ENCODE peak calls at places on chromosome X, in nine cellular contexts. E is ureter; X is HepG2; K is NCI-H1092; A is activated CD4-positive, alpha-beta T cell treated with anti-CD3 and anti-CD28 coated beads, Interleukin-2, amount 10 ng/mL, durations not matched to agents 7 days and 5 days; D is fibroblast of pulmonary artery; O is AG10803; N is neural progenitor cell; B is HT1080. Z is an unnamed sample.

GRCh38 chrX:10648608-10649007 is 28.2 kb upstream of the MID1 start:
- DNase-seq in K (no peak), X (no peak), N (no peak), O (peak; percentile 74), D (peak; percentile 44), E (no peak), A (no peak), B (peak; percentile 61), Z (no peak)

GRCh38 chrX:127708155-127708554 is 344.0 kb downstream of the ACTRT1 start:
- DNase-seq in E (no peak), O (no peak), A (no peak), D (no peak), K (no peak), B (peak; percentile 75), X (no peak), N (no peak), Z (no peak)

GRCh38 chrX:31580726-31581125 is 508.9 kb upstream of the FTHL17 start:
- DNase-seq in O (peak; percentile 80), E (no peak), D (peak; percentile 43), N (peak; percentile 4), B (peak; percentile 67), K (no peak), A (no peak), X (no peak), Z (no peak)

GRCh38 chrX:74291964-74292891 is 11.8 kb upstream of the ZCCHC13 start:
- DNase-seq in D (peak; percentile 90), K (peak; percentile 87), A (peak; percentile 84), X (peak; percentile 76), N (peak; percentile 92), E (peak; percentile 89), O (peak; percentile 89), B (peak; percentile 82), Z (peak; percentile 94)

GRCh38 chrX:14939644-14940043 is 66.4 kb downstream of the MOSPD2 start:
- DNase-seq in A (no peak), X (no peak), D (no peak), B (no peak), O (no peak), E (no peak), N (no peak), K (no peak), Z (no peak)

GRCh38 chrX:50483283-50483682 is 12.7 kb upstream of the DGKK start:
- DNase-seq in O (no peak), A (no peak), X (no peak), N (no peak), B (no peak), D (no peak), E (no peak), K (no peak), Z (no peak)

GRCh38 chrX:16458208-16458607 is 191.8 kb upstream of the S100G start:
- DNase-seq in N (no peak), B (no peak), D (no peak), E (no peak), A (no peak), O (no peak), K (no peak), X (no peak), Z (no peak)

GRCh38 chrX:129462707-129463106 is 60.6 kb downstream of the SMARCA1 start:
- DNase-seq in N (no peak), O (no peak), A (no peak), X (no peak), K (no peak), B (no peak), E (no peak), D (no peak), Z (no peak)

GRCh38 chrX:73916931-73917657 is 354.1 kb downstream of the CHIC1 start:
- DNase-seq in B (peak; percentile 92), E (no peak), K (no peak), O (peak; percentile 89), A (no peak), N (peak; percentile 62), D (peak; percentile 95), X (no peak), Z (no peak)

GRCh38 chrX:8636442-8636841 is 95.5 kb downstream of the ANOS1 start:
- DNase-seq in K (no peak), X (no peak), A (no peak), D (no peak), B (no peak), E (no peak), N (no peak), O (no peak), Z (no peak)

GRCh38 chrX:115960440-115961084 is 210.0 kb upstream of the AGTR2 start:
- DNase-seq in B (no peak), X (no peak), K (no peak), O (no peak), N (no peak), A (no peak), D (no peak), E (no peak), Z (no peak)

GRCh38 chrX:97314348-97314747 is 430.6 kb downstream of the RPA4 start:
- DNase-seq in K (no peak), B (no peak), X (no peak), A (no peak), N (no peak), E (no peak), D (no peak), O (no peak), Z (no peak)

GRCh38 chrX:16822723-16823122 is 36.5 kb downstream of the TXLNG start:
- DNase-seq in D (peak; percentile 89), X (no peak), N (no peak), K (no peak), A (no peak), E (no peak), B (peak; percentile 92), O (peak; percentile 80), Z (no peak)

GRCh38 chrX:106917830-106918500 is 2.2 kb upstream of the CLDN2 start:
- DNase-seq in K (no peak), N (no peak), B (peak; percentile 95), D (peak; percentile 82), O (peak; percentile 34), A (peak; percentile 6), E (no peak), X (no peak), Z (no peak)

GRCh38 chrX:55149242-55149641 is 60.4 kb downstream of the PAGE2 start:
- DNase-seq in X (no peak), N (no peak), K (no peak), A (no peak), D (no peak), E (no peak), B (no peak), O (no peak), Z (no peak)